ENCODE peak calls at places on chromosomes 6 and 20, in four cellular contexts. N, M, Y and X are unnamed samples.

GRCh38 chr6:7050099-7050498 is 57.7 kb upstream of the RREB1 start:
- DNase-seq in Y (no peak), M (no peak), N (no peak), X (no peak)

GRCh38 chr20:44600758-44601562 is 18.6 kb downstream of the PKIG start:
- DNase-seq in N (no peak), M (peak), Y (no peak), X (no peak)

GRCh38 chr20:59082981-59083380 is 40.4 kb upstream of the PRELID3B start:
- DNase-seq in M (peak), N (no peak), Y (no peak), X (no peak)

GRCh38 chr6:161545741-161546140 is 271.9 kb upstream of the AGPAT4 start:
- DNase-seq in M (no peak), N (no peak), Y (no peak), X (no peak)

GRCh38 chr6:133551847-133552331 is 310.7 kb downstream of the EYA4 start:
- DNase-seq in N (no peak), M (peak), Y (no peak), X (no peak)

GRCh38 chr20:32823737-32824588 is 4.2 kb downstream of the MAPRE1 start:
- DNase-seq in Y (no peak), M (peak), N (no peak), X (no peak)

GRCh38 chr6:27205375-27206278 is 41.9 kb upstream of the PRSS16 start:
- DNase-seq in N (no peak), Y (peak), M (peak), X (no peak)

GRCh38 chr20:47875302-47876025 is 90.2 kb upstream of the SULF2 start:
- DNase-seq in M (no peak), N (no peak), Y (no peak), X (peak)

GRCh38 chr20:35657271-35657670 is 7.4 kb downstream of the CPNE1 start:
- DNase-seq in Y (no peak), M (peak), N (no peak), X (no peak)

GRCh38 chr6:83852528-83853177 is 507 bp upstream of the RIPPLY2 start:
- DNase-seq in N (no peak), Y (no peak), M (no peak), X (no peak)

GRCh38 chr6:110688661-110689268 is 126.5 kb downstream of the CDK19 start:
- DNase-seq in Y (no peak), N (no peak), M (no peak), X (no peak)

GRCh38 chr20:47283411-47283810 is 73.1 kb downstream of the ZMYND8 start:
- DNase-seq in Y (no peak), N (no peak), M (no peak), X (no peak)

GRCh38 chr20:52494244-52494643 is 302.7 kb upstream of the ZFP64 start:
- DNase-seq in M (peak), N (no peak), Y (no peak), X (peak)

GRCh38 chr20:35515949-35516645 is 13.4 kb downstream of the C20orf173 start:
- DNase-seq in N (no peak), M (peak), Y (no peak), X (no peak)

GRCh38 chr20:32742322-32743236 is 688 bp downstream of the COMMD7 start:
- DNase-seq in M (no peak), Y (no peak), N (no peak), X (no peak)

GRCh38 chr20:25148181-25148981 is 47.1 kb upstream of the ENTPD6 start:
- DNase-seq in N (no peak), Y (no peak), M (peak), X (peak)

GRCh38 chr6:37514377-37514776 is 14.7 kb upstream of the CCDC167 start:
- DNase-seq in N (no peak), Y (no peak), M (peak), X (no peak)

GRCh38 chr6:134774244-134774643 is 175.7 kb downstream of the ALDH8A1 start:
- DNase-seq in M (peak), Y (no peak), N (no peak), X (peak)

GRCh38 chr20:50919567-50919966 is 11.7 kb downstream of the ADNP start:
- DNase-seq in Y (no peak), N (no peak), M (peak), X (no peak)

GRCh38 chr6:7559651-7560385 is 18.3 kb downstream of the DSP start:
- DNase-seq in N (no peak), Y (no peak), M (no peak), X (no peak)

GRCh38 chr20:20181322-20181721 is 129.0 kb downstream of the CFAP61 start:
- DNase-seq in M (no peak), Y (no peak), N (no peak), X (no peak)

GRCh38 chr6:134680021-134680420 is 269.9 kb downstream of the ALDH8A1 start:
- DNase-seq in N (no peak), Y (no peak), M (peak), X (no peak)

GRCh38 chr6:56022678-56023077 is 147.3 kb upstream of the BMP5 start:
- DNase-seq in N (no peak), M (no peak), Y (no peak), X (no peak)

GRCh38 chr6:36612101-36612625 is 18.0 kb downstream of the SRSF3 start:
- DNase-seq in N (no peak), M (no peak), Y (no peak), X (no peak)

GRCh38 chr6:93419304-93420162 is at the start of gene EPHA7:
- DNase-seq in N (no peak), M (peak), Y (peak), X (peak)

GRCh38 chr20:23266530-23267398 is 83.8 kb upstream of the NXT1 start:
- DNase-seq in Y (no peak), M (no peak), N (no peak), X (no peak)

GRCh38 chr6:40874495-40874894 is 164.5 kb downstream of the UNC5CL start:
- DNase-seq in Y (no peak), N (no peak), M (no peak), X (no peak)

GRCh38 chr6:129280719-129281118 is 397.8 kb downstream of the LAMA2 start:
- DNase-seq in M (no peak), N (no peak), Y (no peak), X (no peak)

GRCh38 chr20:62732356-62732755 is 23.7 kb downstream of the NTSR1 start:
- DNase-seq in M (no peak), Y (no peak), N (no peak), X (no peak)

GRCh38 chr20:7214081-7214740 is 446.7 kb downstream of the BMP2 start:
- DNase-seq in N (no peak), Y (no peak), M (no peak), X (no peak)

GRCh38 chr6:35494161-35494563 is 2.7 kb downstream of the TEAD3 start:
- DNase-seq in N (no peak), M (peak), Y (no peak), X (peak)

GRCh38 chr6:169861431-169862045 is 110.1 kb downstream of the ERMARD start:
- DNase-seq in N (no peak), M (no peak), Y (no peak), X (no peak)

GRCh38 chr6:170178561-170179477 is 112.1 kb downstream of the DLL1 start:
- DNase-seq in N (no peak), M (peak), Y (no peak), X (peak)

GRCh38 chr6:12916001-12916400 is 199.4 kb downstream of the PHACTR1 start:
- DNase-seq in N (no peak), Y (no peak), M (no peak), X (no peak)

GRCh38 chr20:46939031-46939430 is 44.4 kb downstream of the EYA2 start:
- DNase-seq in N (no peak), M (no peak), Y (peak), X (peak)

GRCh38 chr6:52994789-52995078 is 350 bp downstream of the GSTA4 start:
- DNase-seq in Y (peak), N (no peak), M (peak), X (no peak)

GRCh38 chr6:130377371-130377770 is 11.6 kb downstream of the TMEM200A start:
- DNase-seq in M (peak), N (no peak), Y (no peak), X (no peak)

GRCh38 chr6:499617-500016 is 108.1 kb downstream of the IRF4 start:
- DNase-seq in M (no peak), N (no peak), Y (no peak), X (no peak)

GRCh38 chr20:4161447-4162251 is 146.3 kb upstream of the RNF24 start:
- DNase-seq in Y (no peak), M (no peak), N (peak), X (no peak)
- H3K9ac ChIP-seq in Y (peak), M (no peak), N (no peak), X (no peak)

GRCh38 chr6:137777299-137778075 is 89.6 kb upstream of the TNFAIP3 start:
- DNase-seq in N (no peak), M (no peak), Y (no peak), X (peak)

GRCh38 chr6:137775720-137776119 is 91.3 kb upstream of the TNFAIP3 start:
- DNase-seq in M (no peak), Y (no peak), N (no peak), X (peak)

GRCh38 chr6:137776786-137777185 is 90.3 kb upstream of the TNFAIP3 start:
- DNase-seq in N (no peak), Y (no peak), M (peak), X (peak)

GRCh38 chr6:137776256-137776655 is 90.8 kb upstream of the TNFAIP3 start:
- DNase-seq in Y (no peak), N (no peak), M (no peak), X (no peak)

GRCh38 chr6:137775192-137775591 is 91.9 kb upstream of the TNFAIP3 start:
- DNase-seq in Y (no peak), N (no peak), M (no peak), X (no peak)
- TF ChIP-seq FOS in Y (no peak), N (no peak), M (no peak), X (no peak)

GRCh38 chr6:119241540-119242309 is 107.8 kb downstream of the MAN1A1 start:
- DNase-seq in Y (no peak), M (no peak), N (no peak), X (no peak)

GRCh38 chr6:119240257-119241123 is 109.1 kb downstream of the MAN1A1 start:
- DNase-seq in Y (no peak), N (no peak), M (no peak), X (no peak)

GRCh38 chr6:119243037-119243436 is 106.5 kb downstream of the MAN1A1 start:
- DNase-seq in M (no peak), Y (no peak), N (no peak), X (no peak)

GRCh38 chr6:119243657-119244056 is 105.9 kb downstream of the MAN1A1 start:
- DNase-seq in M (no peak), N (no peak), Y (no peak), X (no peak)

GRCh38 chr6:119241124-119241491 is 108.5 kb downstream of the MAN1A1 start:
- DNase-seq in Y (no peak), N (peak), M (peak), X (peak)
- H3K9ac ChIP-seq in Y (no peak), N (no peak), M (no peak), X (no peak)

DNA sequence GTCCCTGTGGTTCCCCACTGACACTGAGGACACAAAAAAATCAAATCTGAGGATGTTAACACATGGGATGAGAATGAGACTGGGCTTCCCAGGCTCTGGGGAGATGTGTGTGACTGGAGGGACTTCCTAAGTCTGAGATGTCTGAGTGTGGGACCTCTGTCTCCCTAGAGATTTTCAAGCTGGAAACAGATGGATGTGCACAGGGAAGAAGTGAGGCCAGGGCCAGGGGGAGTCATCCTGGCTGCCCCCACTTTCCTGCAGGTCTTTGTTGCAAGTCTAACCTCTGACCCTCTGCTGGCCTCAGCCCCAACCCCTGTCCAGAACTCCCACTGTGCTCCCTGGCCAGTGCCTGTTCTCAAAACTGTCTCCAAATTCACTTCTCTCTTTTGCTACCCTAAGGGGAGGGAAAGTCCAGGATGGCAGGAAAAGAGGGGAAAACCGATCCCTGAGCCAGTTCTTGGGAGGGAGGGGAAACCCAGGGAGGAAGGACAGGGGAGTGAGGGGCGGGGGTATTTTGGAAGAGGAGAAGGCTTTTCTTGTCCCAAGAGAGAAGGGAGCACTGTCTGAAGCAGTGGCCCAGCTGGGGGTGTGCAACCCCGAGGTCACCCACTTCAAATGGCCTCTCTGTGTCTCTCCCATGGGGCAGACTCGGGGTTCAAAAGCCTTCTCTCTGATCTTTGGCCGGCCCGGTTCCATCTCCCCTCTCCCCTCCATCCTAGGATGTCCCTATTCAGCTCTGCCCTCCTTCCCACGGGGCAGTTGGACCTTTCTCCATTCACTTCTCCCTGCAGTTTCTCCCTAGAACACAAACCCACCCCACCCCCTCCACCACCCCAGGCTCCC is 3.1 kb downstream of the PPP1R18 start:
- DNase-seq in M (no peak), Y (no peak), N (no peak), X (peak)
- TF ChIP-seq FOS in M (no peak), Y (no peak), N (no peak), X (no peak)

DNA sequence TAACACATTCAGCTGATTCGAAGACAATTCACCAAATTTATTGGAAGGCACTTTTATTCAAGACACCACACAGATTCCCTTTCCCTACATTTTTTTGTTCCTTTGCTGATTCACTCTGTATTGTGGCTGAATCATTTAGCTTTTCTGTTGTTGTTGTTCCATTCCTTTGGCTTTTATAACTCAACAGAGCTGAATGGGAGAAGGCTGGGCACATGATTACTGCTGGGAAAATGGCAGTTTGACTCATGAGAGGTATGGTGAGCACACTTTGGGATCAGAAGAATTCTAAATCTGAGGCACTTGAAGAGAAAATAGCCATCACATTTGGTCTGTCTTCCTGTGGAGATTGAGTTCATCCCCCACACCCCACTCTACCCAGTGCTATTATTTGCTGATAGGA is 15.7 kb upstream of the SAYSD1 start:
- DNase-seq in Y (no peak), M (no peak), N (no peak), X (no peak)
- H3K9ac ChIP-seq in Y (no peak), M (no peak), N (no peak), X (no peak)